ENCODE peak calls at places on chromosomes 16 and 17, in six cellular contexts. K is A549, L is uterus, T is thyroid gland, U is Peyer's patch, E is HCT116. N is an unnamed sample.

GRCh38 chr17:28717578-28718316 is at the start of gene RAB34:
- DNase-seq in K (peak), L (peak), T (peak), U (peak), E (no peak), N (peak)

GRCh38 chr16:89364603-89365002 is 125.8 kb downstream of the ANKRD11 start:
- DNase-seq in K (no peak), L (no peak), T (no peak), U (no peak), E (no peak), N (peak)

GRCh38 chr17:28879886-28880571 is 17.5 kb downstream of the FLOT2 start:
- DNase-seq in K (no peak), L (no peak), T (no peak), U (no peak), E (no peak), N (no peak)

GRCh38 chr17:69323806-69324205 is 3.1 kb downstream of the ABCA5 start:
- DNase-seq in K (no peak), L (no peak), T (no peak), U (no peak), E (no peak), N (no peak)

GRCh38 chr17:74215332-74215727 is 2.0 kb downstream of the TTYH2 start:
- DNase-seq in K (no peak), L (no peak), T (no peak), U (no peak), E (no peak), N (no peak)

GRCh38 chr17:7912927-7913524 is 3.1 kb downstream of the RNF227 start:
- DNase-seq in K (peak), L (no peak), T (peak), U (no peak), E (peak), N (no peak)

GRCh38 chr17:17971431-17972125 is 622 bp downstream of the TOM1L2 start:
- DNase-seq in K (peak), L (peak), T (peak), U (no peak), E (no peak), N (peak)

GRCh38 chr16:47612711-47613110 is 151.6 kb downstream of the PHKB start:
- DNase-seq in K (no peak), L (no peak), T (no peak), U (no peak), E (no peak), N (no peak)

GRCh38 chr16:72467157-72467759 is 295.3 kb upstream of the PMFBP1 start:
- DNase-seq in K (peak), L (no peak), T (no peak), U (no peak), E (peak), N (no peak)

GRCh38 chr17:69478916-69479315 is 64.4 kb downstream of the MAP2K6 start:
- DNase-seq in K (no peak), L (no peak), T (no peak), U (no peak), E (no peak), N (no peak)

GRCh38 chr16:84360170-84360569 is 8.2 kb upstream of the ATP2C2 start:
- DNase-seq in K (no peak), L (no peak), T (no peak), U (no peak), E (no peak), N (no peak)

GRCh38 chr16:52512297-52512987 is 34.5 kb downstream of the TOX3 start:
- DNase-seq in K (no peak), L (no peak), T (no peak), U (no peak), E (no peak), N (no peak)

GRCh38 chr16:12009462-12009861 is 32.9 kb downstream of the SNX29 start:
- DNase-seq in K (no peak), L (no peak), T (no peak), U (no peak), E (no peak), N (no peak)

GRCh38 chr16:87457724-87458423 is 35.0 kb downstream of the ZCCHC14 start:
- DNase-seq in K (peak), L (no peak), T (peak), U (no peak), E (peak), N (no peak)

GRCh38 chr16:68227850-68228553 is 7.9 kb downstream of the ESRP2 start:
- DNase-seq in K (no peak), L (no peak), T (peak), U (peak), E (no peak), N (peak)

GRCh38 chr16:81174644-81175324 is 63.7 kb upstream of the BCO1 start:
- DNase-seq in K (peak), L (no peak), T (no peak), U (no peak), E (no peak), N (no peak)

GRCh38 chr16:87317766-87318121 is 552 bp upstream of the C16orf95 start:
- DNase-seq in K (peak), L (peak), T (peak), U (no peak), E (no peak), N (peak)

GRCh38 chr16:25006504-25007055 is 8.6 kb downstream of the ARHGAP17 start:
- DNase-seq in K (no peak), L (no peak), T (no peak), U (no peak), E (no peak), N (no peak)

GRCh38 chr17:47066841-47067682 is 88.0 kb upstream of the RPRML start:
- DNase-seq in K (peak), L (peak), T (peak), U (peak), E (peak), N (peak)

GRCh38 chr17:81511550-81511799 is 1.1 kb downstream of the ACTG1 start:
- DNase-seq in K (no peak), L (no peak), T (no peak), U (no peak), E (no peak), N (no peak)

GRCh38 chr16:49466529-49466831 is 92.9 kb downstream of the C16orf78 start:
- DNase-seq in K (no peak), L (no peak), T (no peak), U (no peak), E (no peak), N (peak)

GRCh38 chr16:87153326-87153725 is 163.9 kb downstream of the C16orf95 start:
- DNase-seq in K (no peak), L (no peak), T (no peak), U (no peak), E (no peak), N (no peak)

GRCh38 chr16:85750827-85751641 is at the start of gene C16orf74:
- DNase-seq in K (peak), L (peak), T (peak), U (peak), E (no peak), N (peak)

GRCh38 chr17:78517421-78517820 is 59.8 kb downstream of the DNAH17 start:
- DNase-seq in K (no peak), L (no peak), T (no peak), U (no peak), E (no peak), N (no peak)

GRCh38 chr17:62720126-62720850 is 87.8 kb downstream of the MARCHF10 start:
- DNase-seq in K (peak), L (no peak), T (no peak), U (no peak), E (no peak), N (no peak)

GRCh38 chr17:50100480-50100883 is 5.3 kb downstream of the PDK2 start:
- DNase-seq in K (no peak), L (no peak), T (no peak), U (no peak), E (no peak), N (no peak)

GRCh38 chr16:8673611-8674412 is 605 bp upstream of the ABAT start:
- DNase-seq in K (no peak), L (no peak), T (no peak), U (no peak), E (no peak), N (no peak)

GRCh38 chr17:76048025-76048605 is 21.0 kb upstream of the EVPL start:
- DNase-seq in K (no peak), L (no peak), T (no peak), U (no peak), E (no peak), N (no peak)

GRCh38 chr16:13005836-13006235 is 104.4 kb downstream of the SHISA9 start:
- DNase-seq in K (peak), L (no peak), T (no peak), U (no peak), E (no peak), N (no peak)

GRCh38 chr16:90020838-90021382 is 1.7 kb upstream of the DBNDD1 start:
- DNase-seq in K (no peak), L (no peak), T (no peak), U (no peak), E (no peak), N (no peak)

GRCh38 chr17:48626470-48627241 is 498 bp upstream of the HOXB9 start:
- DNase-seq in K (peak), L (no peak), T (no peak), U (no peak), E (peak), N (no peak)
- TF ChIP-seq POLR2A in K (peak), L (no peak), T (no peak), U (no peak), E (no peak), N (no peak)

GRCh38 chr17:40115101-40115436 is 6.7 kb upstream of the MSL1 start:
- DNase-seq in K (no peak), L (no peak), T (no peak), U (no peak), E (no peak), N (no peak)

GRCh38 chr17:40112718-40113109 is 9.1 kb upstream of the MSL1 start:
- DNase-seq in K (no peak), L (peak), T (no peak), U (no peak), E (no peak), N (no peak)

GRCh38 chr17:40112191-40112590 is 9.6 kb upstream of the MSL1 start:
- DNase-seq in K (no peak), L (no peak), T (no peak), U (no peak), E (no peak), N (no peak)

GRCh38 chr17:40113110-40113960 is 8.4 kb upstream of the MSL1 start:
- DNase-seq in K (peak), L (peak), T (peak), U (peak), E (peak), N (peak)

DNA sequence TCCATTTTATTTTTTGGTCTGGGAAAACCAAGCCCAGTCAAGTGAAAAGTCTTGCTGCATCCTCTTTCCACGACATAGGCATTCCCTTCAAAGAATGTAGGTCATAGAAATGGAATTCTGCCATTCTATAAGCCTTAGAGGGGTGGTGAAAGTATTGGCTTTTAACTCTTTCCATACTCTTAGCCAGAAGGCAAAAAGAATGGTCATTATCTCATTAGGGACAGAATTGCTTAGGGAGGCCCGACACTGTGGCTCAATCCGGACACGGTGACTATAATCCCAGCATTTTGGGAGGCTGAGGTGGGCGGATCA is 7.9 kb upstream of the MSL1 start:
- DNase-seq in K (no peak), L (no peak), T (no peak), U (no peak), E (no peak), N (no peak)
- H3K4me3 ChIP-seq in K (peak), L (peak), T (peak), U (peak), E (no peak), N (peak)

GRCh38 chr17:13587487-13588338 is 14.0 kb downstream of the HS3ST3A1 start:
- DNase-seq in K (no peak), L (no peak), T (no peak), U (no peak), E (no peak), N (no peak)
- TF ChIP-seq CTCF in K (no peak), L (no peak), T (no peak), U (no peak), E (no peak), N (no peak)

GRCh38 chr17:48692049-48692448 is 30.3 kb downstream of the PRAC1 start:
- DNase-seq in K (no peak), L (no peak), T (no peak), U (no peak), E (no peak), N (no peak)

GRCh38 chr17:48693178-48693577 is 29.1 kb downstream of the PRAC1 start:
- DNase-seq in K (peak), L (no peak), T (no peak), U (no peak), E (no peak), N (no peak)

GRCh38 chr17:48690655-48691054 is 31.7 kb downstream of the PRAC1 start:
- DNase-seq in K (no peak), L (no peak), T (no peak), U (no peak), E (no peak), N (no peak)
- TF ChIP-seq POLR2A in K (no peak), L (no peak), T (no peak), U (no peak), E (no peak), N (no peak)

DNA sequence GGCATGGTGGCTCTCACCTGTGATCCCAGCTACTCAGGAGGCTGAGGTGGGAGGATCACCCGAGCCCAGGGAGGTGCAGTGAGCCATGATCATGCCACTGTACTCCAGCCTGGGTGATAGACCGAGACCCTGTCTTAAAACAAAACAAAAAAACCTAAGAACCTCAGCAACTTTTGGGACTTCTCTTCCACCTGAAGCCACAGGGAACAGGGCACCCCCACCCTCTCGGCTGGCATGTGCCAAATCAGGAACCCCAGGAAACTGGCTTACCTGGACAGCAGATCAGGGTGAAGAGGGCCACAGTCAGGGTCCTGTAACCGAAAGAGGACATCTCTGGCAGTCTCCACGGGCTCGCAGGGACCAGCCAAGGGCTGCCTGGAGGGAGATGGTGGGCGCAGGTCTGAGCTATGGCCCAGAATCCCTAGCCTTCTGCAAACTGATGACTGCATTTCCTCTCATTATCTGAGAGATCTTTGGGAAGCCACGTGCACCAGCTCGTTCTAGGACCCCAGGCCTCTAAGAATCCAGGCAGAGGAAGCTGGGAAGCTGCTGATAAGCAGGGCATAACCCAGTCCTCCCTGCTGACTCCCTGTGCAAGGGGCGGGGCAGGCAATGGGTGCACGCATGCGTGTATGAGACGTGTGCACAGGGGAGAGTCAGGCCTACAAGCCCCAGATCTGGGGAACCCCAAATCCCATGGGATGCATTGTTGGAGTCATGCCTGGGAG is 8.4 kb downstream of the PRR29 start:
- DNase-seq in K (no peak), L (no peak), T (no peak), U (no peak), E (no peak), N (no peak)
- H3K4me3 ChIP-seq in K (no peak), L (no peak), T (peak), U (no peak), E (no peak), N (no peak)